ENCODE peak calls at places on chromosomes 3 and 15, in six cellular contexts. G is fibroblast of the aortic adventitia; E is transverse colon; R is IMR-90; U is activated CD8-positive, alpha-beta memory T cell treated with anti-CD3 and anti-CD28 coated beads for 48 hours; Y is NCI-H2029. C is an unnamed sample.

GRCh38 chr3:165568907-165569462 is 268.2 kb downstream of the BCHE start:
- DNase-seq in U (no peak), R (no peak), G (no peak), Y (no peak), E (no peak), C (no peak)

GRCh38 chr15:63408514-63408913 is 26.9 kb upstream of the CA12 start:
- DNase-seq in R (no peak), E (no peak), Y (no peak), G (no peak), U (no peak), C (no peak)

GRCh38 chr3:51099794-51100542 is 285.1 kb upstream of the MANF start:
- DNase-seq in R (peak; percentile 47), G (peak; percentile 66), E (peak; percentile 50), Y (peak; percentile 43), U (no peak), C (peak; percentile 70)

GRCh38 chr15:90893175-90894090 is 9.1 kb downstream of the FES start:
- DNase-seq in Y (no peak), E (no peak), U (no peak), G (no peak), R (no peak), C (no peak)

GRCh38 chr3:152100491-152101086 is 168.1 kb upstream of the MBNL1 start:
- DNase-seq in U (no peak), G (no peak), E (no peak), R (no peak), Y (no peak), C (no peak)

GRCh38 chr3:76370749-76371148 is 585.4 kb upstream of the ZNF717 start:
- DNase-seq in Y (no peak), G (no peak), R (peak; percentile 62), U (no peak), E (no peak), C (no peak)

GRCh38 chr3:44506556-44506955 is 29.1 kb upstream of the ZNF445 start:
- DNase-seq in U (no peak), Y (no peak), R (no peak), E (no peak), G (no peak), C (no peak)

GRCh38 chr15:71747128-71748083 is 62.9 kb upstream of the NR2E3 start:
- DNase-seq in E (no peak), Y (no peak), G (peak; percentile 39), R (peak; percentile 84), U (no peak), C (no peak)

GRCh38 chr3:184727357-184728060 is 15.6 kb upstream of the MAGEF1 start:
- DNase-seq in E (peak; percentile 65), R (peak; percentile 72), U (no peak), Y (peak; percentile 21), G (peak; percentile 86), C (peak; percentile 69)

C was measured in body of pancreas.